ENCODE peak calls at places on chromosomes 12 and 14, in four cellular contexts. M, W, O and F are unnamed samples.

GRCh38 chr12:6323340-6323994 is 13.0 kb downstream of the PLEKHG6 start:
- DNase-seq in M (peak; percentile 76), W (peak; percentile 90), O (no peak), F (peak; percentile 92)

GRCh38 chr14:102985665-102986064 is 63.2 kb downstream of the AMN start:
- DNase-seq in M (no peak), W (no peak), O (no peak), F (no peak)

GRCh38 chr12:106109168-106109910 is 29.4 kb downstream of the NUAK1 start:
- DNase-seq in M (no peak), W (no peak), O (no peak), F (no peak)

GRCh38 chr14:101628975-101629374 is 67.7 kb downstream of the DIO3 start:
- DNase-seq in M (no peak), W (no peak), O (no peak), F (no peak)

GRCh38 chr14:60356921-60357550 is 108.0 kb downstream of the PPM1A start:
- DNase-seq in M (no peak), W (no peak), O (no peak), F (no peak)

GRCh38 chr12:46089414-46090162 is 99.2 kb upstream of the SCAF11 start:
- DNase-seq in M (peak; percentile 36), W (no peak), O (no peak), F (peak; percentile 68)

GRCh38 chr12:77251799-77252198 is 186.4 kb upstream of the E2F7 start:
- DNase-seq in M (no peak), W (no peak), O (no peak), F (no peak)

GRCh38 chr12:55072093-55072492 is 52.3 kb downstream of the NEUROD4 start:
- DNase-seq in M (no peak), W (no peak), O (no peak), F (peak; percentile 13)

GRCh38 chr14:56650075-56650474 is 70.5 kb downstream of the TMEM260 start:
- DNase-seq in M (no peak), W (no peak), O (no peak), F (no peak)

GRCh38 chr12:95767703-95768102 is 22.9 kb downstream of the NTN4 start:
- DNase-seq in M (peak; percentile 37), W (peak; percentile 48), O (no peak), F (no peak)

GRCh38 chr12:666766-667308 is 3.6 kb upstream of the NINJ2 start:
- DNase-seq in M (no peak), W (no peak), O (no peak), F (peak; percentile 20)

GRCh38 chr12:108570743-108571603 is 8.6 kb downstream of the ISCU start:
- DNase-seq in M (peak; percentile 42), W (peak; percentile 63), O (no peak), F (peak; percentile 75)

GRCh38 chr12:2018401-2018800 is 14.1 kb upstream of the DCP1B start:
- DNase-seq in M (no peak), W (no peak), O (no peak), F (no peak)

GRCh38 chr14:48504921-48505320 is 829.5 kb upstream of the MDGA2 start:
- DNase-seq in M (no peak), W (no peak), O (no peak), F (no peak)

GRCh38 chr12:38664661-38665269 is 240.6 kb downstream of the CPNE8 start:
- DNase-seq in M (peak; percentile 19), W (no peak), O (no peak), F (peak; percentile 22)

GRCh38 chr14:21102472-21103164 is 1.8 kb downstream of the TMEM253 start:
- DNase-seq in M (no peak), W (no peak), O (no peak), F (no peak)

GRCh38 chr12:67193705-67194104 is 75.5 kb upstream of the CAND1 start:
- DNase-seq in M (peak; percentile 35), W (peak; percentile 1), O (no peak), F (peak; percentile 16)

GRCh38 chr12:52178984-52179383 is 12.8 kb downstream of the KRT80 start:
- DNase-seq in M (peak; percentile 40), W (no peak), O (no peak), F (no peak)

GRCh38 chr12:34399631-34400422 is 377.5 kb downstream of the ALG10 start:
- DNase-seq in M (peak; percentile 1), W (no peak), O (peak; percentile 51), F (no peak)

GRCh38 chr12:94714378-94714777 is 64.0 kb upstream of the TMCC3 start:
- DNase-seq in M (no peak), W (peak; percentile 56), O (no peak), F (no peak)

GRCh38 chr14:59507752-59508103 is 23.4 kb downstream of the JKAMP start:
- DNase-seq in M (no peak), W (no peak), O (no peak), F (no peak)